ENCODE peak calls at places on chromosomes 4 and X, in ten cellular contexts. A is NCI-H1092; V is uterus; R is testis; M is fibroblast of pulmonary artery; L is amniotic stem cell; K is suprapubic skin; H is neural progenitor cell; F is stimulated activated CD4-positive, alpha-beta T cell treated with anti-CD3 and anti-CD28 coated beads, TNF-alpha, amount 100 ng/mL, for 48 hours; P is heart left ventricle. Z is an unnamed sample.

GRCh38 chr4:141090473-141090872 is 42.8 kb downstream of the RNF150 start:
- DNase-seq in M (no peak), K (no peak), L (no peak), F (no peak), H (no peak), P (no peak), R (peak; percentile 30), V (no peak), A (no peak), Z (no peak)

GRCh38 chrX:74343970-74344622 is 40.1 kb downstream of the ZCCHC13 start:
- DNase-seq in P (peak; percentile 46), F (no peak), H (peak; percentile 84), K (no peak), V (peak; percentile 31), L (peak; percentile 61), A (peak; percentile 87), R (peak; percentile 63), M (peak; percentile 95), Z (no peak)

GRCh38 chrX:38437093-38437492 is 84.7 kb downstream of the OTC start:
- DNase-seq in V (no peak), H (no peak), L (no peak), A (no peak), P (no peak), F (no peak), R (no peak), K (no peak), M (no peak), Z (no peak)

GRCh38 chrX:18951032-18951431 is 32.9 kb downstream of the PHKA2 start:
- DNase-seq in K (no peak), M (no peak), V (no peak), P (no peak), R (no peak), F (no peak), A (no peak), L (no peak), H (no peak), Z (no peak)

GRCh38 chrX:153065389-153065788 is 6.9 kb upstream of the PNMA6A start:
- DNase-seq in F (no peak), V (no peak), A (no peak), P (no peak), K (no peak), L (no peak), M (no peak), H (no peak), R (no peak), Z (no peak)

GRCh38 chr4:2570551-2571222 is 34.2 kb downstream of the FAM193A start:
- DNase-seq in V (peak; percentile 31), P (no peak), L (no peak), R (no peak), M (no peak), A (no peak), K (no peak), F (peak; percentile 42), H (no peak), Z (no peak)

GRCh38 chrX:68945081-68945602 is 116.3 kb downstream of the EFNB1 start:
- DNase-seq in H (no peak), L (no peak), F (no peak), A (no peak), R (no peak), K (no peak), P (no peak), M (no peak), V (no peak), Z (no peak)

GRCh38 chr4:94419956-94420355 is 31.8 kb upstream of the PDLIM5 start:
- DNase-seq in M (peak; percentile 73), L (peak; percentile 14), K (no peak), A (no peak), R (no peak), P (no peak), V (no peak), F (no peak), H (no peak), Z (no peak)

GRCh38 chr4:1019726-1020470 is 8.5 kb downstream of the FGFRL1 start:
- DNase-seq in P (no peak), R (no peak), K (no peak), A (no peak), V (no peak), M (no peak), F (no peak), H (peak; percentile 76), L (no peak), Z (no peak)

GRCh38 chrX:7170903-7171302 is 22.9 kb upstream of the PUDP start:
- DNase-seq in K (no peak), M (peak; percentile 27), H (no peak), L (no peak), V (no peak), A (no peak), F (no peak), R (peak; percentile 13), P (no peak), Z (no peak)

GRCh38 chrX:4253092-4253491 is 539.6 kb upstream of the PRKX start:
- DNase-seq in R (no peak), V (no peak), P (no peak), K (no peak), F (no peak), H (no peak), M (no peak), L (no peak), A (no peak), Z (no peak)

GRCh38 chr4:125105561-125105960 is 209.2 kb upstream of the FAT4 start:
- DNase-seq in M (peak; percentile 58), H (no peak), K (no peak), V (no peak), P (no peak), F (no peak), A (no peak), R (no peak), L (no peak), Z (no peak)

GRCh38 chr4:163191999-163192398 is 25.3 kb upstream of the NAF1 start:
- DNase-seq in F (no peak), H (no peak), L (no peak), M (peak; percentile 11), P (no peak), K (no peak), V (no peak), A (no peak), R (no peak), Z (no peak)

GRCh38 chrX:5746231-5746630 is 482.4 kb downstream of the NLGN4X start:
- DNase-seq in R (no peak), V (no peak), P (no peak), A (no peak), H (no peak), L (no peak), F (no peak), K (no peak), M (no peak), Z (no peak)

GRCh38 chrX:109863811-109864210 is 130.8 kb upstream of the ACSL4 start:
- DNase-seq in P (no peak), L (no peak), F (no peak), A (no peak), H (no peak), R (no peak), V (no peak), K (no peak), M (no peak), Z (no peak)

GRCh38 chr4:183602444-183603102 is 56.4 kb downstream of the RWDD4 start:
- DNase-seq in L (no peak), F (no peak), M (peak; percentile 44), H (no peak), P (no peak), A (no peak), R (peak; percentile 41), K (no peak), V (no peak), Z (no peak)

Z was measured in sigmoid colon.